ENCODE peak calls at places on chromosomes 1 and 21, in eight cellular contexts. B is NCI-H1417, X is skeletal muscle cell, Z is uterus, M is T-helper 2 cell, V is A172, O is C1 segment of cervical spinal cord, F is T-cell. J is an unnamed sample.

GRCh38 chr1:220943319-220943718 is 64.1 kb downstream of the HLX start:
- DNase-seq in V (no peak), Z (no peak), B (no peak), X (no peak), F (no peak), O (no peak), M (no peak), J (no peak)

GRCh38 chr21:44920694-44921604 is at the start of gene ITGB2:
- DNase-seq in B (no peak), M (peak), V (no peak), F (peak), O (no peak), Z (no peak), X (no peak), J (no peak)

GRCh38 chr1:13965770-13966398 is 265.9 kb downstream of the PRDM2 start:
- DNase-seq in M (no peak), Z (peak), B (peak), V (peak), F (no peak), X (peak), O (no peak), J (peak)

GRCh38 chr1:201707027-201707426 is 121.9 kb upstream of the IPO9 start:
- DNase-seq in M (no peak), F (no peak), O (no peak), B (no peak), Z (no peak), X (no peak), V (no peak), J (no peak)

GRCh38 chr1:170929835-170930554 is 5.3 kb upstream of the MROH9 start:
- DNase-seq in M (no peak), Z (peak), O (no peak), F (no peak), V (peak), X (peak), B (peak), J (peak)

GRCh38 chr1:203480525-203481084 is 5.0 kb downstream of the PRELP start:
- DNase-seq in V (peak), Z (peak), B (peak), X (peak), F (peak), O (peak), M (peak), J (no peak)

GRCh38 chr1:245800901-245801605 is 646.3 kb downstream of the KIF26B start:
- DNase-seq in O (no peak), X (no peak), M (no peak), Z (no peak), F (no peak), B (no peak), V (no peak), J (no peak)

GRCh38 chr1:16126160-16126559 is 29.7 kb downstream of the EPHA2 start:
- DNase-seq in F (no peak), X (no peak), V (no peak), M (no peak), Z (no peak), B (no peak), O (no peak), J (no peak)

GRCh38 chr21:44049182-44049581 is 37.1 kb downstream of the TRAPPC10 start:
- DNase-seq in B (no peak), V (peak), Z (no peak), F (no peak), X (no peak), M (no peak), O (no peak), J (no peak)

GRCh38 chr1:9671377-9672140 is 20.0 kb downstream of the PIK3CD start:
- DNase-seq in F (no peak), X (no peak), O (no peak), M (no peak), Z (no peak), B (peak), V (peak), J (no peak)

GRCh38 chr1:234675561-234675960 is 65.6 kb upstream of the IRF2BP2 start:
- DNase-seq in M (no peak), F (no peak), B (no peak), O (no peak), Z (no peak), X (no peak), V (no peak), J (no peak)

GRCh38 chr21:28688381-28688780 is 304.3 kb downstream of the LTN1 start:
- DNase-seq in X (no peak), V (no peak), F (no peak), O (no peak), M (no peak), B (no peak), Z (no peak), J (no peak)

GRCh38 chr1:37133276-37134145 is 99.2 kb upstream of the GRIK3 start:
- DNase-seq in O (no peak), V (no peak), B (no peak), Z (no peak), M (no peak), F (no peak), X (no peak), J (no peak)

GRCh38 chr1:225462714-225463574 is 35.1 kb upstream of the LBR start:
- DNase-seq in F (no peak), V (no peak), X (no peak), O (no peak), Z (peak), B (no peak), M (no peak), J (no peak)

GRCh38 chr21:16315223-16315622 is 585.4 kb downstream of the USP25 start:
- DNase-seq in F (no peak), B (no peak), V (no peak), M (no peak), Z (no peak), O (no peak), X (no peak), J (no peak)

GRCh38 chr1:203996126-203996525 is 76.8 kb upstream of the SOX13 start:
- DNase-seq in Z (no peak), M (no peak), O (no peak), B (peak), X (no peak), V (no peak), F (no peak), J (peak)

GRCh38 chr21:41511858-41512257 is 3.9 kb upstream of the TMPRSS2 start:
- DNase-seq in V (no peak), B (no peak), M (no peak), X (no peak), O (no peak), Z (no peak), F (no peak), J (no peak)

GRCh38 chr1:12369258-12369657 is 139.4 kb downstream of the VPS13D start:
- DNase-seq in F (no peak), V (no peak), M (no peak), O (no peak), B (no peak), X (no peak), Z (no peak), J (no peak)

GRCh38 chr1:163094182-163094581 is 25.0 kb downstream of the RGS4 start:
- DNase-seq in V (no peak), Z (no peak), F (no peak), O (no peak), B (no peak), M (no peak), X (no peak), J (no peak)

GRCh38 chr1:231943084-231943483 is 316.5 kb downstream of the DISC1 start:
- DNase-seq in M (no peak), V (no peak), B (no peak), X (no peak), Z (no peak), F (no peak), O (no peak), J (no peak)